ENCODE peak calls at places on chromosomes 13 and 19, in five cellular contexts. D is Panc1, G is left lung, M is right cardiac atrium, F is left cardiac atrium. E is an unnamed sample.

GRCh38 chr13:25037057-25037813 is 58.7 kb upstream of the PABPC3 start:
- ATAC-seq in D (peak; percentile 93), F (peak; percentile 61), M (peak; percentile 68), G (peak; percentile 94), E (peak; percentile 99)

GRCh38 chr19:920051-920857 is 3.1 kb downstream of the KISS1R start:
- ATAC-seq in F (no peak), D (peak; percentile 51), M (no peak), G (no peak), E (no peak)

GRCh38 chr13:59643239-59643865 is 520.4 kb downstream of the DIAPH3 start:
- ATAC-seq in F (no peak), G (no peak), M (no peak), D (no peak), E (peak; percentile 68)

GRCh38 chr13:51360489-51360888 is 21.0 kb downstream of the SERPINE3 start:
- ATAC-seq in M (no peak), D (no peak), G (no peak), F (no peak), E (no peak)

GRCh38 chr13:75425216-75426009 is 56.6 kb downstream of the TBC1D4 start:
- ATAC-seq in G (no peak), D (no peak), M (no peak), F (no peak), E (no peak)

GRCh38 chr19:16660763-16661479 is at the start of gene TMEM38A:
- ATAC-seq in G (peak; percentile 54), M (peak; percentile 55), D (peak; percentile 57), F (peak; percentile 55), E (peak; percentile 40)

GRCh38 chr19:57599377-57599760 is 316 bp upstream of the ZNF530 start:
- ATAC-seq in M (no peak), G (no peak), F (no peak), D (no peak), E (no peak)

GRCh38 chr19:47514151-47514868 is 553 bp downstream of the NAPA start:
- ATAC-seq in M (peak; percentile 4), F (peak; percentile 0), G (no peak), D (no peak), E (peak; percentile 13)

GRCh38 chr19:46911456-46911855 is 50.7 kb downstream of the ARHGAP35 start:
- ATAC-seq in F (no peak), D (no peak), G (no peak), M (no peak), E (no peak)

GRCh38 chr19:44697670-44698034 is 1.3 kb upstream of the CEACAM16 start:
- ATAC-seq in F (no peak), G (no peak), M (no peak), D (no peak), E (no peak)

GRCh38 chr19:4800591-4801081 is 9.1 kb downstream of the FEM1A start:
- ATAC-seq in M (peak; percentile 55), G (peak; percentile 90), D (no peak), F (peak; percentile 24), E (no peak)

GRCh38 chr13:75202981-75203380 is 279.0 kb downstream of the TBC1D4 start:
- ATAC-seq in D (no peak), G (no peak), M (no peak), F (no peak), E (no peak)

GRCh38 chr19:18496167-18496979 is 25.5 kb downstream of the ELL start:
- ATAC-seq in F (peak; percentile 23), G (peak; percentile 74), M (no peak), D (no peak), E (peak; percentile 80)

GRCh38 chr13:53150568-53150967 is 122.0 kb downstream of the OLFM4 start:
- ATAC-seq in G (no peak), F (peak; percentile 96), D (no peak), M (peak; percentile 37), E (no peak)

E was measured in SK-N-SH treated with all-trans-retinoic acid at 6 μM for 48 hours.